ENCODE peak calls at places on chromosomes 5 and 9, in six cellular contexts. One of them, this sample, is unnamed.

GRCh38 chr5:51860532-51861018 is 477.3 kb downstream of the ISL1 start:
- DNase-seq in AG10803: no peak
- DNase-seq in HS-27A: no peak
- DNase-seq in glutamatergic neuron: no peak
- DNase-seq in astrocyte of the spinal cord: no peak
- DNase-seq in memory B cell: no peak
- DNase-seq in this sample: no peak

GRCh38 chr5:4413996-4414395 is 726.1 kb upstream of the ADAMTS16 start:
- DNase-seq in AG10803: no peak
- DNase-seq in HS-27A: no peak
- DNase-seq in glutamatergic neuron: no peak
- DNase-seq in astrocyte of the spinal cord: no peak
- DNase-seq in memory B cell: no peak
- DNase-seq in this sample: no peak

GRCh38 chr5:78360674-78361225 is 333 bp downstream of the SCAMP1 start:
- DNase-seq in AG10803: no peak
- DNase-seq in HS-27A: no peak
- DNase-seq in glutamatergic neuron: peak; percentile 45
- DNase-seq in astrocyte of the spinal cord: no peak
- DNase-seq in memory B cell: peak; percentile 62
- DNase-seq in this sample: peak; percentile 75

GRCh38 chr5:136207631-136208030 is 14.7 kb upstream of the SMIM32 start:
- DNase-seq in AG10803: no peak
- DNase-seq in HS-27A: no peak
- DNase-seq in glutamatergic neuron: no peak
- DNase-seq in astrocyte of the spinal cord: no peak
- DNase-seq in memory B cell: no peak
- DNase-seq in this sample: no peak

GRCh38 chr5:173391031-173391430 is 62.8 kb upstream of the STC2 start:
- DNase-seq in AG10803: no peak
- DNase-seq in HS-27A: no peak
- DNase-seq in glutamatergic neuron: no peak
- DNase-seq in astrocyte of the spinal cord: no peak
- DNase-seq in memory B cell: no peak
- DNase-seq in this sample: no peak

GRCh38 chr9:79390077-79390673 is 181.6 kb upstream of the TLE4 start:
- DNase-seq in AG10803: peak; percentile 78
- DNase-seq in HS-27A: no peak
- DNase-seq in glutamatergic neuron: no peak
- DNase-seq in astrocyte of the spinal cord: peak; percentile 43
- DNase-seq in memory B cell: no peak
- DNase-seq in this sample: no peak

GRCh38 chr5:68290260-68290674 is 74.7 kb downstream of the PIK3R1 start:
- DNase-seq in AG10803: peak; percentile 67
- DNase-seq in HS-27A: no peak
- DNase-seq in glutamatergic neuron: no peak
- DNase-seq in astrocyte of the spinal cord: peak; percentile 46
- DNase-seq in memory B cell: no peak
- DNase-seq in this sample: peak; percentile 80

GRCh38 chr5:169165052-169165451 is 135.9 kb downstream of the SLIT3 start:
- DNase-seq in AG10803: no peak
- DNase-seq in HS-27A: no peak
- DNase-seq in glutamatergic neuron: no peak
- DNase-seq in astrocyte of the spinal cord: no peak
- DNase-seq in memory B cell: no peak
- DNase-seq in this sample: no peak

GRCh38 chr9:77848897-77849296 is 182.7 kb downstream of the GNAQ start:
- DNase-seq in AG10803: peak; percentile 88
- DNase-seq in HS-27A: no peak
- DNase-seq in glutamatergic neuron: no peak
- DNase-seq in astrocyte of the spinal cord: peak; percentile 84
- DNase-seq in memory B cell: no peak
- DNase-seq in this sample: peak; percentile 92

GRCh38 chr5:144011348-144011861 is 159.1 kb downstream of the YIPF5 start:
- DNase-seq in AG10803: no peak
- DNase-seq in HS-27A: no peak
- DNase-seq in glutamatergic neuron: no peak
- DNase-seq in astrocyte of the spinal cord: no peak
- DNase-seq in memory B cell: no peak
- DNase-seq in this sample: no peak

GRCh38 chr5:141398608-141399007 is 861 bp downstream of the PCDHGB5 start:
- DNase-seq in AG10803: no peak
- DNase-seq in HS-27A: no peak
- DNase-seq in glutamatergic neuron: no peak
- DNase-seq in astrocyte of the spinal cord: no peak
- DNase-seq in memory B cell: no peak
- DNase-seq in this sample: no peak

GRCh38 chr5:175516933-175517823 is 38.8 kb downstream of the SFXN1 start:
- DNase-seq in AG10803: no peak
- DNase-seq in HS-27A: no peak
- DNase-seq in glutamatergic neuron: no peak
- DNase-seq in astrocyte of the spinal cord: no peak
- DNase-seq in memory B cell: no peak
- DNase-seq in this sample: no peak

GRCh38 chr9:86263876-86264275 is 4.4 kb upstream of the C9orf153 start:
- DNase-seq in AG10803: no peak
- DNase-seq in HS-27A: no peak
- DNase-seq in glutamatergic neuron: no peak
- DNase-seq in astrocyte of the spinal cord: no peak
- DNase-seq in memory B cell: no peak
- DNase-seq in this sample: no peak

GRCh38 chr5:95810305-95811125 is 12.0 kb downstream of the GLRX start:
- DNase-seq in AG10803: no peak
- DNase-seq in HS-27A: no peak
- DNase-seq in glutamatergic neuron: no peak
- DNase-seq in astrocyte of the spinal cord: no peak
- DNase-seq in memory B cell: no peak
- DNase-seq in this sample: no peak

GRCh38 chr5:125719681-125720676 is 703.2 kb upstream of the GRAMD2B start:
- DNase-seq in AG10803: no peak
- DNase-seq in HS-27A: no peak
- DNase-seq in glutamatergic neuron: no peak
- DNase-seq in astrocyte of the spinal cord: peak; percentile 56
- DNase-seq in memory B cell: no peak
- DNase-seq in this sample: no peak

GRCh38 chr5:97355775-97356174 is 172.7 kb upstream of the RIOK2 start:
- DNase-seq in AG10803: no peak
- DNase-seq in HS-27A: no peak
- DNase-seq in glutamatergic neuron: no peak
- DNase-seq in astrocyte of the spinal cord: no peak
- DNase-seq in memory B cell: no peak
- DNase-seq in this sample: no peak

GRCh38 chr9:14198049-14198448 is 115.9 kb downstream of the NFIB start:
- DNase-seq in AG10803: no peak
- DNase-seq in HS-27A: no peak
- DNase-seq in glutamatergic neuron: no peak
- DNase-seq in astrocyte of the spinal cord: peak; percentile 47
- DNase-seq in memory B cell: no peak
- DNase-seq in this sample: no peak

GRCh38 chr9:68825755-68826500 is 120.9 kb downstream of the PIP5K1B start:
- DNase-seq in AG10803: no peak
- DNase-seq in HS-27A: no peak
- DNase-seq in glutamatergic neuron: no peak
- DNase-seq in astrocyte of the spinal cord: no peak
- DNase-seq in memory B cell: no peak
- DNase-seq in this sample: no peak

GRCh38 chr9:133803028-133803585 is 65.0 kb upstream of the SARDH start:
- DNase-seq in AG10803: peak; percentile 42
- DNase-seq in HS-27A: no peak
- DNase-seq in glutamatergic neuron: no peak
- DNase-seq in astrocyte of the spinal cord: peak; percentile 53
- DNase-seq in memory B cell: no peak
- DNase-seq in this sample: no peak

GRCh38 chr5:103849934-103850333 is 287.3 kb upstream of the NUDT12 start:
- DNase-seq in AG10803: peak; percentile 79
- DNase-seq in HS-27A: peak; percentile 69
- DNase-seq in glutamatergic neuron: no peak
- DNase-seq in astrocyte of the spinal cord: peak; percentile 94
- DNase-seq in memory B cell: no peak
- DNase-seq in this sample: no peak

GRCh38 chr5:154168395-154168794 is 22.1 kb upstream of the GALNT10 start:
- DNase-seq in AG10803: peak; percentile 42
- DNase-seq in HS-27A: no peak
- DNase-seq in glutamatergic neuron: no peak
- DNase-seq in astrocyte of the spinal cord: no peak
- DNase-seq in memory B cell: no peak
- DNase-seq in this sample: no peak

GRCh38 chr5:72441861-72442540 is 65.2 kb downstream of the ZNF366 start:
- DNase-seq in AG10803: peak; percentile 94
- DNase-seq in HS-27A: no peak
- DNase-seq in glutamatergic neuron: no peak
- DNase-seq in astrocyte of the spinal cord: peak; percentile 94
- DNase-seq in memory B cell: no peak
- DNase-seq in this sample: no peak

GRCh38 chr5:115313632-115314031 is 17.2 kb upstream of the CCDC112 start:
- DNase-seq in AG10803: no peak
- DNase-seq in HS-27A: no peak
- DNase-seq in glutamatergic neuron: no peak
- DNase-seq in astrocyte of the spinal cord: no peak
- DNase-seq in memory B cell: no peak
- DNase-seq in this sample: no peak

GRCh38 chr5:6717687-6718086 is 4.5 kb downstream of the TENT4A start:
- DNase-seq in AG10803: no peak
- DNase-seq in HS-27A: no peak
- DNase-seq in glutamatergic neuron: no peak
- DNase-seq in astrocyte of the spinal cord: no peak
- DNase-seq in memory B cell: no peak
- DNase-seq in this sample: no peak

GRCh38 chr5:174273325-174273724 is 227.8 kb downstream of the NSG2 start:
- DNase-seq in AG10803: no peak
- DNase-seq in HS-27A: no peak
- DNase-seq in glutamatergic neuron: no peak
- DNase-seq in astrocyte of the spinal cord: no peak
- DNase-seq in memory B cell: no peak
- DNase-seq in this sample: no peak

GRCh38 chr5:125272364-125272763 is 525.9 kb upstream of the ZNF608 start:
- DNase-seq in AG10803: no peak
- DNase-seq in HS-27A: no peak
- DNase-seq in glutamatergic neuron: no peak
- DNase-seq in astrocyte of the spinal cord: no peak
- DNase-seq in memory B cell: no peak
- DNase-seq in this sample: no peak

GRCh38 chr5:11324521-11325289 is 563.7 kb upstream of the DAP start:
- DNase-seq in AG10803: no peak
- DNase-seq in HS-27A: no peak
- DNase-seq in glutamatergic neuron: no peak
- DNase-seq in astrocyte of the spinal cord: no peak
- DNase-seq in memory B cell: no peak
- DNase-seq in this sample: no peak